ENCODE peak calls at places on chromosomes 2 and 18, in six cellular contexts. N, M, D, K, O and Z are unnamed samples.

GRCh38 chr2:33291278-33292013 is 185.0 kb upstream of the RASGRP3 start:
- DNase-seq in N (peak), M (peak), D (peak), K (no peak), O (no peak), Z (no peak)

GRCh38 chr2:63484901-63485300 is 103.4 kb downstream of the WDPCP start:
- DNase-seq in N (no peak), M (no peak), D (no peak), K (no peak), O (no peak), Z (no peak)

GRCh38 chr2:118095610-118096009 is 7.3 kb downstream of the INSIG2 start:
- DNase-seq in N (no peak), M (no peak), D (peak), K (no peak), O (no peak), Z (no peak)

GRCh38 chr2:35873921-35874320 is 481.7 kb upstream of the CRIM1 start:
- DNase-seq in N (no peak), M (peak), D (peak), K (no peak), O (no peak), Z (no peak)

GRCh38 chr2:64819774-64820688 is 166.3 kb upstream of the SERTAD2 start:
- DNase-seq in N (no peak), M (peak), D (peak), K (peak), O (no peak), Z (no peak)

GRCh38 chr2:159202568-159203071 is 83.9 kb downstream of the WDSUB1 start:
- DNase-seq in N (no peak), M (peak), D (peak), K (no peak), O (peak), Z (no peak)

GRCh38 chr2:157684940-157685466 is 56.3 kb upstream of the ACVR1C start:
- DNase-seq in N (no peak), M (no peak), D (no peak), K (no peak), O (no peak), Z (no peak)

GRCh38 chr2:31762085-31762484 is 181.3 kb upstream of the SRD5A2 start:
- DNase-seq in N (no peak), M (no peak), D (no peak), K (no peak), O (no peak), Z (no peak)

GRCh38 chr18:70671889-70672551 is 383.2 kb downstream of the SOCS6 start:
- DNase-seq in N (no peak), M (no peak), D (no peak), K (no peak), O (no peak), Z (no peak)

GRCh38 chr2:156896294-156896693 is 361.2 kb upstream of the GALNT5 start:
- DNase-seq in N (no peak), M (peak), D (no peak), K (peak), O (no peak), Z (no peak)